ENCODE peak calls at places on chromosomes 7 and 10, in ten cellular contexts. One of them, this sample, is unnamed.

GRCh38 chr7:36154255-36155212 is 1.5 kb downstream of the EEPD1 start:
- DNase-seq in HFFc6: no peak
- DNase-seq in AG09319: no peak
- DNase-seq in small intestine: no peak
- DNase-seq in stimulated activated CD4-positive, alpha-beta T cell treated with anti-CD3 and anti-CD28 coated beads, Interleukin-15, amount 100 ng/mL, for 1 hour: no peak
- DNase-seq in cardiac muscle cell: no peak
- DNase-seq in cardiac septum: no peak
- DNase-seq in activated CD4-positive, CD25-positive, alpha-beta regulatory T cell treated with anti-CD3 and anti-CD28 coated beads, Interleukin-2, amount 50 U/mL, for 16 hours: no peak
- DNase-seq in GM12891: no peak
- DNase-seq in GM06990: no peak
- DNase-seq in this sample: no peak

GRCh38 chr10:113139695-113140094 is 189.6 kb downstream of the TCF7L2 start:
- DNase-seq in HFFc6: peak
- DNase-seq in AG09319: no peak
- DNase-seq in small intestine: no peak
- DNase-seq in stimulated activated CD4-positive, alpha-beta T cell treated with anti-CD3 and anti-CD28 coated beads, Interleukin-15, amount 100 ng/mL, for 1 hour: no peak
- DNase-seq in cardiac muscle cell: peak
- DNase-seq in cardiac septum: no peak
- DNase-seq in activated CD4-positive, CD25-positive, alpha-beta regulatory T cell treated with anti-CD3 and anti-CD28 coated beads, Interleukin-2, amount 50 U/mL, for 16 hours: no peak
- DNase-seq in GM12891: no peak
- DNase-seq in GM06990: no peak
- DNase-seq in this sample: no peak

GRCh38 chr10:125153693-125154490 is 6.5 kb downstream of the CTBP2 start:
- DNase-seq in HFFc6: peak
- DNase-seq in AG09319: no peak
- DNase-seq in small intestine: peak
- DNase-seq in stimulated activated CD4-positive, alpha-beta T cell treated with anti-CD3 and anti-CD28 coated beads, Interleukin-15, amount 100 ng/mL, for 1 hour: no peak
- DNase-seq in cardiac muscle cell: peak
- DNase-seq in cardiac septum: no peak
- DNase-seq in activated CD4-positive, CD25-positive, alpha-beta regulatory T cell treated with anti-CD3 and anti-CD28 coated beads, Interleukin-2, amount 50 U/mL, for 16 hours: no peak
- DNase-seq in GM12891: no peak
- DNase-seq in GM06990: no peak
- DNase-seq in this sample: no peak

GRCh38 chr7:32244806-32245345 is 174.7 kb upstream of the PDE1C start:
- DNase-seq in HFFc6: no peak
- DNase-seq in AG09319: no peak
- DNase-seq in small intestine: no peak
- DNase-seq in stimulated activated CD4-positive, alpha-beta T cell treated with anti-CD3 and anti-CD28 coated beads, Interleukin-15, amount 100 ng/mL, for 1 hour: no peak
- DNase-seq in cardiac muscle cell: no peak
- DNase-seq in cardiac septum: no peak
- DNase-seq in activated CD4-positive, CD25-positive, alpha-beta regulatory T cell treated with anti-CD3 and anti-CD28 coated beads, Interleukin-2, amount 50 U/mL, for 16 hours: no peak
- DNase-seq in GM12891: no peak
- DNase-seq in GM06990: no peak
- DNase-seq in this sample: no peak

GRCh38 chr7:104538152-104538551 is 209.7 kb downstream of the LHFPL3 start:
- DNase-seq in HFFc6: no peak
- DNase-seq in AG09319: no peak
- DNase-seq in small intestine: no peak
- DNase-seq in stimulated activated CD4-positive, alpha-beta T cell treated with anti-CD3 and anti-CD28 coated beads, Interleukin-15, amount 100 ng/mL, for 1 hour: no peak
- DNase-seq in cardiac muscle cell: no peak
- DNase-seq in cardiac septum: no peak
- DNase-seq in activated CD4-positive, CD25-positive, alpha-beta regulatory T cell treated with anti-CD3 and anti-CD28 coated beads, Interleukin-2, amount 50 U/mL, for 16 hours: no peak
- DNase-seq in GM12891: no peak
- DNase-seq in GM06990: no peak
- DNase-seq in this sample: no peak

GRCh38 chr7:120979765-120980499 is 8.6 kb upstream of the CPED1 start:
- DNase-seq in HFFc6: no peak
- DNase-seq in AG09319: no peak
- DNase-seq in small intestine: no peak
- DNase-seq in stimulated activated CD4-positive, alpha-beta T cell treated with anti-CD3 and anti-CD28 coated beads, Interleukin-15, amount 100 ng/mL, for 1 hour: no peak
- DNase-seq in cardiac muscle cell: peak
- DNase-seq in cardiac septum: no peak
- DNase-seq in activated CD4-positive, CD25-positive, alpha-beta regulatory T cell treated with anti-CD3 and anti-CD28 coated beads, Interleukin-2, amount 50 U/mL, for 16 hours: no peak
- DNase-seq in GM12891: no peak
- DNase-seq in GM06990: no peak
- DNase-seq in this sample: no peak

GRCh38 chr7:36605662-36606441 is 118.4 kb downstream of the AOAH start:
- DNase-seq in HFFc6: no peak
- DNase-seq in AG09319: no peak
- DNase-seq in small intestine: no peak
- DNase-seq in stimulated activated CD4-positive, alpha-beta T cell treated with anti-CD3 and anti-CD28 coated beads, Interleukin-15, amount 100 ng/mL, for 1 hour: no peak
- DNase-seq in cardiac muscle cell: no peak
- DNase-seq in cardiac septum: no peak
- DNase-seq in activated CD4-positive, CD25-positive, alpha-beta regulatory T cell treated with anti-CD3 and anti-CD28 coated beads, Interleukin-2, amount 50 U/mL, for 16 hours: no peak
- DNase-seq in GM12891: no peak
- DNase-seq in GM06990: no peak
- DNase-seq in this sample: no peak

GRCh38 chr10:116875897-116876296 is 26.6 kb downstream of the ENO4 start:
- DNase-seq in HFFc6: no peak
- DNase-seq in AG09319: no peak
- DNase-seq in small intestine: no peak
- DNase-seq in stimulated activated CD4-positive, alpha-beta T cell treated with anti-CD3 and anti-CD28 coated beads, Interleukin-15, amount 100 ng/mL, for 1 hour: no peak
- DNase-seq in cardiac muscle cell: no peak
- DNase-seq in cardiac septum: no peak
- DNase-seq in activated CD4-positive, CD25-positive, alpha-beta regulatory T cell treated with anti-CD3 and anti-CD28 coated beads, Interleukin-2, amount 50 U/mL, for 16 hours: no peak
- DNase-seq in GM12891: no peak
- DNase-seq in GM06990: no peak
- DNase-seq in this sample: no peak

GRCh38 chr10:497289-497688 is 192.2 kb downstream of the DIP2C start:
- DNase-seq in HFFc6: no peak
- DNase-seq in AG09319: no peak
- DNase-seq in small intestine: no peak
- DNase-seq in stimulated activated CD4-positive, alpha-beta T cell treated with anti-CD3 and anti-CD28 coated beads, Interleukin-15, amount 100 ng/mL, for 1 hour: no peak
- DNase-seq in cardiac muscle cell: no peak
- DNase-seq in cardiac septum: peak
- DNase-seq in activated CD4-positive, CD25-positive, alpha-beta regulatory T cell treated with anti-CD3 and anti-CD28 coated beads, Interleukin-2, amount 50 U/mL, for 16 hours: no peak
- DNase-seq in GM12891: no peak
- DNase-seq in GM06990: no peak
- DNase-seq in this sample: no peak

GRCh38 chr10:61832866-61833481 is 68.5 kb upstream of the ARID5B start:
- DNase-seq in HFFc6: peak
- DNase-seq in AG09319: no peak
- DNase-seq in small intestine: no peak
- DNase-seq in stimulated activated CD4-positive, alpha-beta T cell treated with anti-CD3 and anti-CD28 coated beads, Interleukin-15, amount 100 ng/mL, for 1 hour: no peak
- DNase-seq in cardiac muscle cell: peak
- DNase-seq in cardiac septum: no peak
- DNase-seq in activated CD4-positive, CD25-positive, alpha-beta regulatory T cell treated with anti-CD3 and anti-CD28 coated beads, Interleukin-2, amount 50 U/mL, for 16 hours: no peak
- DNase-seq in GM12891: no peak
- DNase-seq in GM06990: no peak
- DNase-seq in this sample: no peak

GRCh38 chr7:151992375-151992774 is 33.1 kb upstream of the GALNT11 start:
- DNase-seq in HFFc6: no peak
- DNase-seq in AG09319: no peak
- DNase-seq in small intestine: peak
- DNase-seq in stimulated activated CD4-positive, alpha-beta T cell treated with anti-CD3 and anti-CD28 coated beads, Interleukin-15, amount 100 ng/mL, for 1 hour: peak
- DNase-seq in cardiac muscle cell: peak
- DNase-seq in cardiac septum: no peak
- DNase-seq in activated CD4-positive, CD25-positive, alpha-beta regulatory T cell treated with anti-CD3 and anti-CD28 coated beads, Interleukin-2, amount 50 U/mL, for 16 hours: no peak
- DNase-seq in GM12891: no peak
- DNase-seq in GM06990: peak
- DNase-seq in this sample: no peak

GRCh38 chr7:83410989-83411591 is 237.8 kb downstream of the SEMA3E start:
- DNase-seq in HFFc6: peak
- DNase-seq in AG09319: peak
- DNase-seq in small intestine: peak
- DNase-seq in stimulated activated CD4-positive, alpha-beta T cell treated with anti-CD3 and anti-CD28 coated beads, Interleukin-15, amount 100 ng/mL, for 1 hour: no peak
- DNase-seq in cardiac muscle cell: peak
- DNase-seq in cardiac septum: no peak
- DNase-seq in activated CD4-positive, CD25-positive, alpha-beta regulatory T cell treated with anti-CD3 and anti-CD28 coated beads, Interleukin-2, amount 50 U/mL, for 16 hours: no peak
- DNase-seq in GM12891: no peak
- DNase-seq in GM06990: no peak
- DNase-seq in this sample: peak

GRCh38 chr10:46301056-46301645 is 14.4 kb downstream of the ANTXRL start:
- DNase-seq in HFFc6: no peak
- DNase-seq in AG09319: no peak
- DNase-seq in small intestine: no peak
- DNase-seq in stimulated activated CD4-positive, alpha-beta T cell treated with anti-CD3 and anti-CD28 coated beads, Interleukin-15, amount 100 ng/mL, for 1 hour: no peak
- DNase-seq in cardiac muscle cell: no peak
- DNase-seq in cardiac septum: no peak
- DNase-seq in activated CD4-positive, CD25-positive, alpha-beta regulatory T cell treated with anti-CD3 and anti-CD28 coated beads, Interleukin-2, amount 50 U/mL, for 16 hours: no peak
- DNase-seq in GM12891: no peak
- DNase-seq in GM06990: no peak
- DNase-seq in this sample: no peak

GRCh38 chr7:133941496-133941895 is 185.6 kb upstream of the LRGUK start:
- DNase-seq in HFFc6: peak
- DNase-seq in AG09319: no peak
- DNase-seq in small intestine: no peak
- DNase-seq in stimulated activated CD4-positive, alpha-beta T cell treated with anti-CD3 and anti-CD28 coated beads, Interleukin-15, amount 100 ng/mL, for 1 hour: no peak
- DNase-seq in cardiac muscle cell: no peak
- DNase-seq in cardiac septum: no peak
- DNase-seq in activated CD4-positive, CD25-positive, alpha-beta regulatory T cell treated with anti-CD3 and anti-CD28 coated beads, Interleukin-2, amount 50 U/mL, for 16 hours: no peak
- DNase-seq in GM12891: no peak
- DNase-seq in GM06990: no peak
- DNase-seq in this sample: peak

GRCh38 chr10:6763417-6763816 is 183.3 kb upstream of the PRKCQ start:
- DNase-seq in HFFc6: no peak
- DNase-seq in AG09319: no peak
- DNase-seq in small intestine: no peak
- DNase-seq in stimulated activated CD4-positive, alpha-beta T cell treated with anti-CD3 and anti-CD28 coated beads, Interleukin-15, amount 100 ng/mL, for 1 hour: no peak
- DNase-seq in cardiac muscle cell: no peak
- DNase-seq in cardiac septum: no peak
- DNase-seq in activated CD4-positive, CD25-positive, alpha-beta regulatory T cell treated with anti-CD3 and anti-CD28 coated beads, Interleukin-2, amount 50 U/mL, for 16 hours: no peak
- DNase-seq in GM12891: no peak
- DNase-seq in GM06990: no peak
- DNase-seq in this sample: no peak

GRCh38 chr10:59079386-59080226 is 96.8 kb upstream of the PHYHIPL start:
- DNase-seq in HFFc6: peak
- DNase-seq in AG09319: peak
- DNase-seq in small intestine: no peak
- DNase-seq in stimulated activated CD4-positive, alpha-beta T cell treated with anti-CD3 and anti-CD28 coated beads, Interleukin-15, amount 100 ng/mL, for 1 hour: no peak
- DNase-seq in cardiac muscle cell: peak
- DNase-seq in cardiac septum: no peak
- DNase-seq in activated CD4-positive, CD25-positive, alpha-beta regulatory T cell treated with anti-CD3 and anti-CD28 coated beads, Interleukin-2, amount 50 U/mL, for 16 hours: no peak
- DNase-seq in GM12891: no peak
- DNase-seq in GM06990: no peak
- DNase-seq in this sample: peak

GRCh38 chr10:124527996-124528395 is 66.4 kb downstream of the LHPP start:
- DNase-seq in HFFc6: no peak
- DNase-seq in AG09319: no peak
- DNase-seq in small intestine: no peak
- DNase-seq in stimulated activated CD4-positive, alpha-beta T cell treated with anti-CD3 and anti-CD28 coated beads, Interleukin-15, amount 100 ng/mL, for 1 hour: no peak
- DNase-seq in cardiac muscle cell: no peak
- DNase-seq in cardiac septum: no peak
- DNase-seq in activated CD4-positive, CD25-positive, alpha-beta regulatory T cell treated with anti-CD3 and anti-CD28 coated beads, Interleukin-2, amount 50 U/mL, for 16 hours: no peak
- DNase-seq in GM12891: no peak
- DNase-seq in GM06990: no peak
- DNase-seq in this sample: no peak

GRCh38 chr7:66140924-66141323 is 26.3 kb downstream of the CRCP start:
- DNase-seq in HFFc6: peak
- DNase-seq in AG09319: peak
- DNase-seq in small intestine: no peak
- DNase-seq in stimulated activated CD4-positive, alpha-beta T cell treated with anti-CD3 and anti-CD28 coated beads, Interleukin-15, amount 100 ng/mL, for 1 hour: no peak
- DNase-seq in cardiac muscle cell: peak
- DNase-seq in cardiac septum: no peak
- DNase-seq in activated CD4-positive, CD25-positive, alpha-beta regulatory T cell treated with anti-CD3 and anti-CD28 coated beads, Interleukin-2, amount 50 U/mL, for 16 hours: no peak
- DNase-seq in GM12891: no peak
- DNase-seq in GM06990: no peak
- DNase-seq in this sample: no peak

GRCh38 chr10:2979267-2979660 is 88.1 kb upstream of the PFKP start:
- DNase-seq in HFFc6: peak
- DNase-seq in AG09319: peak
- DNase-seq in small intestine: no peak
- DNase-seq in stimulated activated CD4-positive, alpha-beta T cell treated with anti-CD3 and anti-CD28 coated beads, Interleukin-15, amount 100 ng/mL, for 1 hour: no peak
- DNase-seq in cardiac muscle cell: peak
- DNase-seq in cardiac septum: no peak
- DNase-seq in activated CD4-positive, CD25-positive, alpha-beta regulatory T cell treated with anti-CD3 and anti-CD28 coated beads, Interleukin-2, amount 50 U/mL, for 16 hours: no peak
- DNase-seq in GM12891: no peak
- DNase-seq in GM06990: no peak
- DNase-seq in this sample: no peak

GRCh38 chr7:142440219-142441073 is 182.6 kb upstream of the PRSS58 start:
- DNase-seq in HFFc6: peak
- DNase-seq in AG09319: no peak
- DNase-seq in small intestine: no peak
- DNase-seq in stimulated activated CD4-positive, alpha-beta T cell treated with anti-CD3 and anti-CD28 coated beads, Interleukin-15, amount 100 ng/mL, for 1 hour: no peak
- DNase-seq in cardiac muscle cell: peak
- DNase-seq in cardiac septum: no peak
- DNase-seq in activated CD4-positive, CD25-positive, alpha-beta regulatory T cell treated with anti-CD3 and anti-CD28 coated beads, Interleukin-2, amount 50 U/mL, for 16 hours: no peak
- DNase-seq in GM12891: no peak
- DNase-seq in GM06990: no peak
- DNase-seq in this sample: peak

GRCh38 chr7:108310351-108310750 is 145.9 kb downstream of the NRCAM start:
- DNase-seq in HFFc6: no peak
- DNase-seq in AG09319: no peak
- DNase-seq in small intestine: no peak
- DNase-seq in stimulated activated CD4-positive, alpha-beta T cell treated with anti-CD3 and anti-CD28 coated beads, Interleukin-15, amount 100 ng/mL, for 1 hour: no peak
- DNase-seq in cardiac muscle cell: peak
- DNase-seq in cardiac septum: no peak
- DNase-seq in activated CD4-positive, CD25-positive, alpha-beta regulatory T cell treated with anti-CD3 and anti-CD28 coated beads, Interleukin-2, amount 50 U/mL, for 16 hours: no peak
- DNase-seq in GM12891: no peak
- DNase-seq in GM06990: no peak
- DNase-seq in this sample: no peak

GRCh38 chr7:157519798-157520244 is 183.0 kb downstream of the DNAJB6 start:
- DNase-seq in HFFc6: no peak
- DNase-seq in AG09319: no peak
- DNase-seq in small intestine: no peak
- DNase-seq in stimulated activated CD4-positive, alpha-beta T cell treated with anti-CD3 and anti-CD28 coated beads, Interleukin-15, amount 100 ng/mL, for 1 hour: no peak
- DNase-seq in cardiac muscle cell: no peak
- DNase-seq in cardiac septum: no peak
- DNase-seq in activated CD4-positive, CD25-positive, alpha-beta regulatory T cell treated with anti-CD3 and anti-CD28 coated beads, Interleukin-2, amount 50 U/mL, for 16 hours: no peak
- DNase-seq in GM12891: no peak
- DNase-seq in GM06990: no peak
- DNase-seq in this sample: no peak

GRCh38 chr10:24722676-24723385 is 856 bp downstream of the ARHGAP21 start:
- DNase-seq in HFFc6: peak
- DNase-seq in AG09319: no peak
- DNase-seq in small intestine: peak
- DNase-seq in stimulated activated CD4-positive, alpha-beta T cell treated with anti-CD3 and anti-CD28 coated beads, Interleukin-15, amount 100 ng/mL, for 1 hour: peak
- DNase-seq in cardiac muscle cell: peak
- DNase-seq in cardiac septum: no peak
- DNase-seq in activated CD4-positive, CD25-positive, alpha-beta regulatory T cell treated with anti-CD3 and anti-CD28 coated beads, Interleukin-2, amount 50 U/mL, for 16 hours: peak
- DNase-seq in GM12891: peak
- DNase-seq in GM06990: peak
- DNase-seq in this sample: no peak

GRCh38 chr7:156184164-156184563 is 371.9 kb upstream of the SHH start:
- DNase-seq in HFFc6: no peak
- DNase-seq in AG09319: no peak
- DNase-seq in small intestine: no peak
- DNase-seq in stimulated activated CD4-positive, alpha-beta T cell treated with anti-CD3 and anti-CD28 coated beads, Interleukin-15, amount 100 ng/mL, for 1 hour: no peak
- DNase-seq in cardiac muscle cell: no peak
- DNase-seq in cardiac septum: no peak
- DNase-seq in activated CD4-positive, CD25-positive, alpha-beta regulatory T cell treated with anti-CD3 and anti-CD28 coated beads, Interleukin-2, amount 50 U/mL, for 16 hours: no peak
- DNase-seq in GM12891: no peak
- DNase-seq in GM06990: no peak
- DNase-seq in this sample: no peak

GRCh38 chr7:44634839-44635591 is 28.6 kb downstream of the OGDH start:
- DNase-seq in HFFc6: no peak
- DNase-seq in AG09319: no peak
- DNase-seq in small intestine: peak
- DNase-seq in stimulated activated CD4-positive, alpha-beta T cell treated with anti-CD3 and anti-CD28 coated beads, Interleukin-15, amount 100 ng/mL, for 1 hour: no peak
- DNase-seq in cardiac muscle cell: peak
- DNase-seq in cardiac septum: peak
- DNase-seq in activated CD4-positive, CD25-positive, alpha-beta regulatory T cell treated with anti-CD3 and anti-CD28 coated beads, Interleukin-2, amount 50 U/mL, for 16 hours: no peak
- DNase-seq in GM12891: no peak
- DNase-seq in GM06990: no peak
- DNase-seq in this sample: no peak

GRCh38 chr10:80996615-80997193 is 459.0 kb downstream of the SH2D4B start:
- DNase-seq in HFFc6: no peak
- DNase-seq in AG09319: no peak
- DNase-seq in small intestine: no peak
- DNase-seq in stimulated activated CD4-positive, alpha-beta T cell treated with anti-CD3 and anti-CD28 coated beads, Interleukin-15, amount 100 ng/mL, for 1 hour: no peak
- DNase-seq in cardiac muscle cell: no peak
- DNase-seq in cardiac septum: no peak
- DNase-seq in activated CD4-positive, CD25-positive, alpha-beta regulatory T cell treated with anti-CD3 and anti-CD28 coated beads, Interleukin-2, amount 50 U/mL, for 16 hours: no peak
- DNase-seq in GM12891: no peak
- DNase-seq in GM06990: no peak
- DNase-seq in this sample: no peak

GRCh38 chr10:97498076-97498840 is at the start of gene MMS19:
- DNase-seq in HFFc6: peak
- DNase-seq in AG09319: peak
- DNase-seq in small intestine: peak
- DNase-seq in stimulated activated CD4-positive, alpha-beta T cell treated with anti-CD3 and anti-CD28 coated beads, Interleukin-15, amount 100 ng/mL, for 1 hour: peak
- DNase-seq in cardiac muscle cell: peak
- DNase-seq in cardiac septum: peak
- DNase-seq in activated CD4-positive, CD25-positive, alpha-beta regulatory T cell treated with anti-CD3 and anti-CD28 coated beads, Interleukin-2, amount 50 U/mL, for 16 hours: peak
- DNase-seq in GM12891: peak
- DNase-seq in GM06990: peak
- DNase-seq in this sample: peak

GRCh38 chr10:79336739-79337138 is 10.5 kb upstream of the PPIF start:
- DNase-seq in HFFc6: no peak
- DNase-seq in AG09319: no peak
- DNase-seq in small intestine: no peak
- DNase-seq in stimulated activated CD4-positive, alpha-beta T cell treated with anti-CD3 and anti-CD28 coated beads, Interleukin-15, amount 100 ng/mL, for 1 hour: no peak
- DNase-seq in cardiac muscle cell: no peak
- DNase-seq in cardiac septum: no peak
- DNase-seq in activated CD4-positive, CD25-positive, alpha-beta regulatory T cell treated with anti-CD3 and anti-CD28 coated beads, Interleukin-2, amount 50 U/mL, for 16 hours: no peak
- DNase-seq in GM12891: no peak
- DNase-seq in GM06990: no peak
- DNase-seq in this sample: no peak

This sample was measured in AG04449.